ENCODE peak calls at places on chromosomes 12 and 14, in six cellular contexts. P, S, H, M, X and K are unnamed samples.

GRCh38 chr12:66548338-66549049 is 130.4 kb downstream of the GRIP1 start:
- DNase-seq in P (no peak), S (no peak), H (no peak), M (peak; percentile 27), X (no peak), K (peak; percentile 34)

GRCh38 chr12:111201036-111201435 is 167.9 kb downstream of the PHETA1 start:
- DNase-seq in P (no peak), S (no peak), H (no peak), M (no peak), X (no peak), K (no peak)

GRCh38 chr12:52342781-52343490 is 21.7 kb upstream of the KRT83 start:
- DNase-seq in P (no peak), S (no peak), H (no peak), M (no peak), X (no peak), K (no peak)

GRCh38 chr12:15842106-15842505 is 40.1 kb upstream of the STRAP start:
- DNase-seq in P (no peak), S (no peak), H (no peak), M (no peak), X (peak; percentile 26), K (peak; percentile 74)

GRCh38 chr14:30138517-30138916 is 210.9 kb upstream of the PRKD1 start:
- DNase-seq in P (no peak), S (no peak), H (no peak), M (no peak), X (no peak), K (no peak)

GRCh38 chr14:50985816-50986396 is 41.6 kb upstream of the PYGL start:
- DNase-seq in P (no peak), S (no peak), H (no peak), M (no peak), X (no peak), K (no peak)

GRCh38 chr12:52155048-52155868 is 36.6 kb downstream of the KRT80 start:
- DNase-seq in P (no peak), S (no peak), H (no peak), M (peak; percentile 23), X (no peak), K (peak; percentile 71)

GRCh38 chr14:20627337-20628032 is 14.0 kb downstream of the OR6S1 start:
- DNase-seq in P (no peak), S (no peak), H (no peak), M (no peak), X (no peak), K (no peak)

GRCh38 chr12:48003226-48004038 is 844 bp downstream of the COL2A1 start:
- DNase-seq in P (no peak), S (no peak), H (no peak), M (no peak), X (no peak), K (no peak)
- H3K4me3 ChIP-seq in P (no peak overlapping the region), S (peak overlapping the region; percentile 51), H (no peak overlapping the region), M (no peak overlapping the region), X (no peak overlapping the region), K (no peak overlapping the region)

DNA sequence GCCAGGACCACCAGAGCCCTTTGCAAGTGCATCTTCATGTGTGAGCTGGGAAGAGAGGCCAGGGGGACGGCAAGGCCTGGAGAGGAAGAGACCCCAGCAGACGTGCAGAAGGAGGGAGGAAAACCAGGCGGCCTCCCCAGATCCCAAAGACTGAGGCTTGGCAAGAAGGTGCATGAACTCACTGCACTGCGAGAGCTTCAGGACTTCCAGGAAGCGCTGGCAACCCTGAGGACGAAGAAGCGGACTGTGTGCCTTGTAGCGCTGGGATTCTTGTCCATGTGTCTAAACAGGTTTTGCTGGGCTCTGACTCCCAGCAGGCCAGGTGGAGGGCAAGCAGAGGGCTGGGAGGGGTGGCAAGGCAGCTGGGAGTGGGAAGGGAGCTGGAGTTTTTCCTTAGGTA is 939 bp downstream of the TGFB3 start:
- DNase-seq in P (peak; percentile 52), S (no peak), H (no peak), M (no peak), X (no peak), K (no peak)
- TF ChIP-seq CTCF in P (no peak), S (no peak), H (no peak), M (no peak), X (no peak), K (no peak)

GRCh38 chr12:6322352-6322751 is 11.9 kb downstream of the PLEKHG6 start:
- DNase-seq in P (no peak), S (no peak), H (no peak), M (no peak), X (no peak), K (no peak)

GRCh38 chr12:6323995-6324711 is 13.7 kb downstream of the PLEKHG6 start:
- DNase-seq in P (no peak), S (no peak), H (no peak), M (no peak), X (no peak), K (no peak)

GRCh38 chr12:6322969-6323339 is 12.5 kb downstream of the PLEKHG6 start:
- DNase-seq in P (no peak), S (no peak), H (no peak), M (no peak), X (no peak), K (no peak)

GRCh38 chr12:6321905-6322304 is 11.4 kb downstream of the PLEKHG6 start:
- DNase-seq in P (no peak), S (no peak), H (no peak), M (no peak), X (no peak), K (no peak)

GRCh38 chr12:6323340-6323994 is 13.0 kb downstream of the PLEKHG6 start:
- DNase-seq in P (peak; percentile 81), S (peak; percentile 70), H (peak; percentile 71), M (peak; percentile 74), X (peak; percentile 89), K (peak; percentile 95)
- H3K4me3 ChIP-seq in P (no peak overlapping the region), S (peak overlapping the region; percentile 4), H (no peak overlapping the region), M (peak overlapping the region; percentile 23), X (no peak overlapping the region), K (no peak overlapping the region)

GRCh38 chr12:6754406-6754805 is 1.5 kb upstream of the MLF2 start:
- DNase-seq in P (no peak), S (no peak), H (no peak), M (no peak), X (no peak), K (no peak)

GRCh38 chr12:6751767-6752166 is 1.2 kb downstream of the MLF2 start:
- DNase-seq in P (no peak), S (no peak), H (no peak), M (no peak), X (no peak), K (no peak)

GRCh38 chr12:6752181-6752930 is 585 bp downstream of the MLF2 start:
- DNase-seq in P (peak; percentile 65), S (no peak), H (no peak), M (peak; percentile 46), X (no peak), K (peak; percentile 63)

GRCh38 chr12:6753772-6754356 is 923 bp upstream of the MLF2 start:
- DNase-seq in P (no peak), S (no peak), H (no peak), M (no peak), X (no peak), K (no peak)

GRCh38 chr12:6752931-6753771 is at the start of gene MLF2:
- DNase-seq in P (peak; percentile 99), S (peak; percentile 98), H (peak; percentile 94), M (peak; percentile 98), X (peak; percentile 89), K (peak; percentile 100)
- TF ChIP-seq CTCF in P (peak; percentile 95), S (no peak), H (peak; percentile 99), M (peak; percentile 0), X (no peak), K (no peak)